ENCODE peak calls at places on chromosomes 4 and X, in four cellular contexts. B is heart left ventricle, T is breast epithelium, S is IMR-90. Z is an unnamed sample.

GRCh38 chrX:39418936-39419659 is 617.8 kb downstream of the MID1IP1 start:
- DNase-seq in B (peak), S (no peak), T (no peak), Z (peak)

GRCh38 chr4:66956852-66957251 is 588.5 kb downstream of the CENPC start:
- DNase-seq in T (no peak), S (no peak), B (no peak), Z (no peak)

GRCh38 chrX:133335027-133335426 is 80.3 kb downstream of the GPC4 start:
- DNase-seq in B (no peak), T (no peak), S (peak), Z (peak)

GRCh38 chr4:152430507-152430906 is 105.4 kb downstream of the FBXW7 start:
- DNase-seq in B (no peak), S (no peak), T (no peak), Z (no peak)

GRCh38 chrX:38335382-38335781 is 8.1 kb upstream of the RPGR start:
- DNase-seq in S (no peak), T (no peak), B (no peak), Z (no peak)

GRCh38 chrX:39816871-39817731 is 280.7 kb downstream of the BCOR start:
- DNase-seq in T (no peak), B (no peak), S (peak), Z (no peak)

GRCh38 chrX:24154490-24155034 is 5.0 kb downstream of the ZFX start:
- DNase-seq in B (no peak), T (no peak), S (peak), Z (no peak)

GRCh38 chr4:10949039-10949728 is 264.6 kb upstream of the CLNK start:
- DNase-seq in T (no peak), B (no peak), S (no peak), Z (no peak)

GRCh38 chr4:137156054-137156453 is 376.2 kb downstream of the PCDH18 start:
- DNase-seq in T (no peak), S (peak), B (no peak), Z (no peak)

GRCh38 chr4:171813195-171813955 is at the start of gene GALNTL6:
- DNase-seq in B (peak), S (no peak), T (no peak), Z (no peak)

GRCh38 chr4:35639929-35640328 is 604.4 kb downstream of the ARAP2 start:
- DNase-seq in T (no peak), S (no peak), B (no peak), Z (no peak)

GRCh38 chr4:151095142-151095541 is 4.3 kb upstream of the RPS3A start:
- DNase-seq in S (no peak), B (no peak), T (no peak), Z (no peak)

GRCh38 chr4:77433102-77433733 is 172.4 kb upstream of the CXCL13 start:
- DNase-seq in S (peak), B (no peak), T (no peak), Z (no peak)

GRCh38 chr4:75058486-75058885 is 125.6 kb downstream of the PARM1 start:
- DNase-seq in B (no peak), S (no peak), T (no peak), Z (no peak)

GRCh38 chrX:140775211-140775610 is 65.7 kb downstream of the LINC00632 start:
- DNase-seq in B (no peak), T (no peak), S (no peak), Z (no peak)

GRCh38 chr4:74092957-74093356 is 6.0 kb downstream of the CXCL2 start:
- DNase-seq in S (peak), B (no peak), T (no peak), Z (no peak)

GRCh38 chrX:138756234-138756633 is 44.7 kb upstream of the FGF13 start:
- DNase-seq in S (no peak), T (peak), B (peak), Z (peak)

GRCh38 chrX:35562395-35562794 is 235.7 kb upstream of the MAGEB16 start:
- DNase-seq in S (no peak), B (no peak), T (no peak), Z (no peak)

GRCh38 chrX:71082253-71082652 is 13.4 kb upstream of the FOXO4 start:
- DNase-seq in S (no peak), B (no peak), T (no peak), Z (no peak)

GRCh38 chr4:52751349-52751911 is at the start of gene ERVMER34-1:
- DNase-seq in T (peak), S (no peak), B (peak), Z (peak)

GRCh38 chrX:14496674-14497073 is 32.7 kb upstream of the GLRA2 start:
- DNase-seq in S (no peak), B (no peak), T (no peak), Z (no peak)

GRCh38 chr4:113423631-113424030 is 337.9 kb downstream of the CAMK2D start:
- DNase-seq in B (no peak), T (no peak), S (peak), Z (no peak)

GRCh38 chrX:130024127-130024526 is 41.7 kb downstream of the BCORL1 start:
- DNase-seq in T (peak), S (peak), B (peak), Z (peak)

GRCh38 chr4:70603856-70604255 is 11.8 kb downstream of the AMBN start:
- DNase-seq in S (peak), B (no peak), T (no peak), Z (no peak)

GRCh38 chr4:132955146-132955545 is 193.9 kb upstream of the PCDH10 start:
- DNase-seq in S (no peak), T (no peak), B (no peak), Z (no peak)

GRCh38 chr4:108370291-108370690 is 201.6 kb upstream of the LEF1 start:
- DNase-seq in B (no peak), T (no peak), S (no peak), Z (no peak)

GRCh38 chr4:26454961-26455360 is 35.3 kb downstream of the CCKAR start:
- DNase-seq in T (no peak), S (no peak), B (no peak), Z (no peak)

GRCh38 chrX:133258481-133258880 is 40.3 kb upstream of the TFDP3 start:
- DNase-seq in S (peak), T (no peak), B (no peak), Z (no peak)

GRCh38 chr4:113410686-113411085 is 350.9 kb downstream of the CAMK2D start:
- DNase-seq in B (no peak), S (no peak), T (no peak), Z (no peak)

GRCh38 chrX:49042581-49043219 is 457 bp downstream of the TFE3 start:
- DNase-seq in B (peak), T (no peak), S (no peak), Z (no peak)

GRCh38 chr4:102606261-102606660 is 105.1 kb downstream of the NFKB1 start:
- DNase-seq in S (no peak), T (no peak), B (no peak), Z (no peak)

GRCh38 chr4:2402053-2402452 is 16.4 kb downstream of the ZFYVE28 start:
- DNase-seq in B (peak), S (no peak), T (peak), Z (peak)

GRCh38 chrX:7170903-7171302 is 22.9 kb upstream of the PUDP start:
- DNase-seq in T (no peak), B (no peak), S (no peak), Z (peak)

GRCh38 chr4:2797545-2798305 is 4.8 kb downstream of the SH3BP2 start:
- DNase-seq in S (no peak), B (peak), T (no peak), Z (no peak)

GRCh38 chr4:161320377-161320776 is 843.4 kb downstream of the FSTL5 start:
- DNase-seq in B (no peak), S (no peak), T (no peak), Z (no peak)

GRCh38 chrX:9873952-9874351 is 87.7 kb downstream of the SHROOM2 start:
- DNase-seq in S (peak), T (no peak), B (peak), Z (peak)

GRCh38 chrX:118773782-118774181 is 46.4 kb downstream of the IL13RA1 start:
- DNase-seq in B (no peak), S (no peak), T (no peak), Z (no peak)
- H3K27ac ChIP-seq in B (no peak), S (no peak), T (no peak), Z (no peak)

GRCh38 chr4:182897601-182898478 is 19.3 kb downstream of the DCTD start:
- DNase-seq in T (no peak), B (no peak), S (no peak), Z (peak)
- TF ChIP-seq POLR2A in T (no peak), B (no peak), S (no peak), Z (no peak)

GRCh38 chr4:99090511-99090910 is 1.9 kb upstream of the ADH5 start:
- DNase-seq in T (no peak), B (no peak), S (peak), Z (no peak)
- H3K4me3 ChIP-seq in T (peak), B (no peak), S (peak), Z (no peak)

GRCh38 chr4:145735777-145736176 is 55.8 kb downstream of the C4orf51 start:
- DNase-seq in B (no peak), T (no peak), S (no peak), Z (no peak)
- H3K27ac ChIP-seq in B (peak), T (peak), S (peak), Z (no peak)